ENCODE peak calls at places on chromosomes 7 and 10, in seven cellular contexts. P, S, U, D, Z, M and N are unnamed samples.

GRCh38 chr10:119005377-119006043 is 24.0 kb upstream of the NANOS1 start:
- DNase-seq in M (no peak), P (peak; percentile 49), Z (no peak), U (no peak), D (no peak), S (no peak), N (no peak)

GRCh38 chr7:1950623-1951523 is 280.8 kb downstream of the ELFN1 start:
- DNase-seq in U (no peak), S (no peak), M (peak; percentile 67), D (no peak), P (peak; percentile 3), Z (peak; percentile 26), N (no peak)

GRCh38 chr7:1384113-1384415 is 75.2 kb downstream of the MICALL2 start:
- DNase-seq in P (no peak), U (no peak), Z (no peak), D (no peak), M (no peak), S (no peak), N (no peak)

GRCh38 chr10:59859570-59859969 is 46.8 kb downstream of the CCDC6 start:
- DNase-seq in P (no peak), M (no peak), U (no peak), Z (no peak), D (no peak), S (no peak), N (no peak)

GRCh38 chr7:107130487-107131220 is 38.1 kb upstream of the HBP1 start:
- DNase-seq in M (no peak), Z (no peak), D (no peak), P (no peak), U (no peak), S (no peak), N (peak; percentile 35)

GRCh38 chr7:23377134-23377533 is 78.0 kb downstream of the MALSU1 start:
- DNase-seq in D (no peak), U (no peak), Z (peak; percentile 58), S (no peak), M (no peak), P (peak; percentile 74), N (no peak)

GRCh38 chr10:122331100-122331499 is 43.4 kb upstream of the PLEKHA1 start:
- DNase-seq in P (no peak), Z (no peak), M (no peak), S (no peak), U (no peak), D (no peak), N (no peak)

GRCh38 chr10:59375990-59376389 is 13.6 kb upstream of the FAM13C start:
- DNase-seq in U (no peak), Z (peak; percentile 30), M (no peak), S (no peak), D (no peak), P (no peak), N (no peak)

GRCh38 chr10:79403441-79404230 is 41.8 kb downstream of the ZCCHC24 start:
- DNase-seq in M (peak; percentile 57), P (no peak), D (peak; percentile 70), Z (peak; percentile 87), U (no peak), S (no peak), N (no peak)

GRCh38 chr10:50561266-50561665 is 62.5 kb downstream of the SGMS1 start:
- DNase-seq in U (peak; percentile 76), P (peak; percentile 97), D (peak; percentile 62), S (peak; percentile 85), Z (peak; percentile 96), M (no peak), N (peak; percentile 96)

GRCh38 chr7:128883622-128884549 is 21.2 kb downstream of the ATP6V1F start:
- DNase-seq in Z (peak; percentile 77), U (no peak), D (peak; percentile 89), M (peak; percentile 87), S (no peak), P (peak; percentile 54), N (no peak)

GRCh38 chr10:25573281-25573680 is 360.7 kb upstream of the MYO3A start:
- DNase-seq in D (no peak), U (no peak), M (no peak), S (no peak), Z (no peak), P (no peak), N (no peak)

GRCh38 chr7:22442887-22443369 is 57.1 kb downstream of the STEAP1B start:
- DNase-seq in M (no peak), D (no peak), U (no peak), S (no peak), Z (no peak), P (no peak), N (no peak)

GRCh38 chr7:23712368-23713284 is 2.6 kb downstream of the STK31 start:
- DNase-seq in S (peak; percentile 29), Z (peak; percentile 82), U (no peak), D (no peak), M (no peak), P (peak; percentile 78), N (peak; percentile 72)

GRCh38 chr10:12483996-12484944 is 134.9 kb downstream of the CAMK1D start:
- DNase-seq in D (no peak), U (no peak), M (no peak), P (no peak), Z (no peak), S (no peak), N (no peak)

GRCh38 chr7:31137234-31137633 is 85.1 kb downstream of the ADCYAP1R1 start:
- DNase-seq in P (no peak), Z (no peak), U (no peak), D (no peak), M (no peak), S (no peak), N (no peak)

GRCh38 chr7:114047889-114048288 is 129.1 kb upstream of the PPP1R3A start:
- DNase-seq in D (no peak), U (no peak), M (no peak), S (peak; percentile 42), Z (peak; percentile 56), P (peak; percentile 69), N (peak; percentile 15)

GRCh38 chr7:5396999-5397656 is 26.5 kb downstream of the TNRC18 start:
- DNase-seq in Z (peak; percentile 83), U (no peak), S (peak; percentile 57), D (peak; percentile 89), M (peak; percentile 99), P (peak; percentile 89), N (no peak)

GRCh38 chr7:43302211-43302711 is 189.8 kb downstream of the HECW1 start:
- DNase-seq in U (no peak), D (peak; percentile 58), M (no peak), S (no peak), P (peak; percentile 49), Z (peak; percentile 7), N (peak; percentile 65)

GRCh38 chr7:75639893-75640600 is 98.7 kb downstream of the HIP1 start:
- DNase-seq in U (no peak), D (no peak), P (no peak), M (no peak), Z (no peak), S (no peak), N (no peak)

GRCh38 chr7:44244282-44244681 is 43.5 kb downstream of the YKT6 start:
- DNase-seq in P (no peak), U (no peak), D (no peak), Z (peak; percentile 18), M (no peak), S (no peak), N (no peak)

GRCh38 chr10:6204063-6204340 is 1.3 kb downstream of the PFKFB3 start:
- DNase-seq in Z (no peak), U (no peak), M (peak; percentile 80), D (no peak), S (no peak), P (no peak), N (no peak)

GRCh38 chr7:78168869-78169268 is 370.3 kb downstream of the PHTF2 start:
- DNase-seq in S (no peak), P (no peak), Z (no peak), U (no peak), D (no peak), M (no peak), N (no peak)

GRCh38 chr7:111026806-111027205 is 64.1 kb upstream of the LRRN3 start:
- DNase-seq in M (no peak), D (no peak), S (no peak), U (no peak), P (no peak), Z (no peak), N (no peak)

GRCh38 chr7:83271212-83272099 is 108.8 kb upstream of the PCLO start:
- DNase-seq in U (no peak), S (peak; percentile 1), Z (peak; percentile 69), P (peak; percentile 19), D (no peak), M (no peak), N (peak; percentile 57)

GRCh38 chr10:34585422-34586115 is 229.5 kb downstream of the PARD3 start:
- DNase-seq in U (no peak), P (no peak), M (no peak), S (no peak), Z (no peak), D (no peak), N (no peak)

GRCh38 chr10:50393784-50394183 is 142.5 kb upstream of the ASAH2 start:
- DNase-seq in S (no peak), Z (peak; percentile 67), M (no peak), D (no peak), P (peak; percentile 59), U (no peak), N (no peak)

GRCh38 chr10:77816311-77816710 is 110.2 kb downstream of the DLG5 start:
- DNase-seq in S (no peak), D (no peak), Z (no peak), M (peak; percentile 45), U (no peak), P (no peak), N (no peak)

GRCh38 chr10:3811331-3811870 is 26.4 kb upstream of the KLF6 start:
- DNase-seq in S (no peak), M (no peak), Z (peak; percentile 78), P (peak; percentile 71), D (peak; percentile 68), U (no peak), N (peak; percentile 90)

GRCh38 chr7:4159761-4160554 is 522.1 kb upstream of the FOXK1 start:
- DNase-seq in D (no peak), U (no peak), S (no peak), M (no peak), Z (no peak), P (no peak), N (no peak)
- TF ChIP-seq CTCF in D (no peak), U (no peak), S (no peak), M (no peak), Z (no peak), P (no peak), N (no peak)

GRCh38 chr10:113241966-113242365 is 291.9 kb downstream of the TCF7L2 start:
- DNase-seq in S (no peak), D (no peak), U (no peak), M (no peak), Z (no peak), P (no peak), N (no peak)
- H3K4me3 ChIP-seq in S (no peak overlapping the region), D (no peak overlapping the region), U (no peak overlapping the region), M (no peak overlapping the region), Z (no peak overlapping the region), P (no peak overlapping the region), N (no peak overlapping the region)

GRCh38 chr7:108805808-108806397 is 236.2 kb downstream of the DNAJB9 start:
- DNase-seq in P (peak; percentile 1), M (no peak), D (no peak), Z (peak; percentile 72), S (no peak), U (no peak), N (peak; percentile 33)
- TF ChIP-seq CTCF in P (no peak), M (peak; percentile 13), D (peak; percentile 18), Z (peak; percentile 76), S (no peak), U (peak; percentile 66), N (peak; percentile 72)

DNA sequence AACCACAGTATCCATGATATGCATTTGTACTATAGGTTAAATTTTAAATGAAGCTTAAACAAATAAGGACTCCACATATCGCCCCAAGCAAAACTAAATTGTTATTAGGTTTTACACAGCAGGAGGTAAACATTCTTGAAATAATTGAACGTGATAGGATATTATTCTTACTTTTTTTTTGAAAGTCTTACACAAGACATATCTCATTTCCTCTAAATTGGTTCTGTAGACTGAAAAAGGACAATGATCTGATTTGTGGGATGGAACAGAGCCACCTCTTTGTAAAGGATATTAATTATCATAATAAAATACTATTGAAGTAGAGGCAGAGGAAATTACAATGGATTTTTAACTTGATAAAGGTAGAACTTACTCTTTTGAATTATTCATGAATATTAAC is 155.1 kb upstream of the SEMA3D start:
- DNase-seq in U (no peak), S (no peak), P (no peak), D (no peak), M (no peak), Z (no peak), N (no peak)
- H3K4me3 ChIP-seq in U (no peak overlapping the region), S (no peak overlapping the region), P (no peak overlapping the region), D (no peak overlapping the region), M (no peak overlapping the region), Z (no peak overlapping the region), N (no peak overlapping the region)